ENCODE peak calls at places on chromosomes 13 and 19, in seven cellular contexts. Y is upper lobe of right lung, A is GM12865, H is IMR-90, T is HCT116, V is neural progenitor cell, R is coronary artery. B is an unnamed sample.

GRCh38 chr13:92317066-92317465 is 909.5 kb upstream of the GPC6 start:
- DNase-seq in Y (no peak), A (no peak), H (peak), T (no peak), V (no peak), R (no peak), B (no peak)

GRCh38 chr13:33617055-33617454 is 200.9 kb upstream of the RFC3 start:
- DNase-seq in Y (no peak), A (no peak), H (no peak), T (no peak), V (no peak), R (no peak), B (no peak)

GRCh38 chr19:8239528-8240273 is 30.5 kb downstream of the CERS4 start:
- DNase-seq in Y (no peak), A (no peak), H (no peak), T (no peak), V (no peak), R (no peak), B (no peak)

GRCh38 chr19:47483200-47483599 is 819 bp downstream of the KPTN start:
- DNase-seq in Y (no peak), A (no peak), H (no peak), T (no peak), V (no peak), R (peak), B (no peak)

GRCh38 chr13:41821195-41821594 is 139.7 kb downstream of the VWA8 start:
- DNase-seq in Y (no peak), A (no peak), H (no peak), T (no peak), V (no peak), R (no peak), B (no peak)

GRCh38 chr19:31103228-31103627 is 246.0 kb downstream of the TSHZ3 start:
- DNase-seq in Y (no peak), A (no peak), H (no peak), T (no peak), V (no peak), R (no peak), B (no peak)

GRCh38 chr13:36778083-36778671 is 40.8 kb upstream of the RFXAP start:
- DNase-seq in Y (no peak), A (peak), H (peak), T (no peak), V (peak), R (no peak), B (peak)

GRCh38 chr19:18869231-18869575 is 26.8 kb downstream of the CERS1 start:
- DNase-seq in Y (no peak), A (no peak), H (no peak), T (no peak), V (no peak), R (no peak), B (no peak)

GRCh38 chr19:30870861-30871260 is 478.4 kb downstream of the TSHZ3 start:
- DNase-seq in Y (no peak), A (no peak), H (peak), T (no peak), V (no peak), R (no peak), B (no peak)

GRCh38 chr19:11507370-11508078 is 1.9 kb upstream of the ZNF653 start:
- DNase-seq in Y (no peak), A (no peak), H (no peak), T (no peak), V (no peak), R (no peak), B (no peak)

GRCh38 chr19:1285737-1286360 is at the start of gene EFNA2:
- DNase-seq in Y (no peak), A (no peak), H (no peak), T (no peak), V (peak), R (no peak), B (no peak)

GRCh38 chr13:76816394-76816793 is 69.8 kb downstream of the KCTD12 start:
- DNase-seq in Y (no peak), A (peak), H (no peak), T (no peak), V (no peak), R (no peak), B (no peak)

GRCh38 chr13:80712026-80712425 is 371.1 kb upstream of the SPRY2 start:
- DNase-seq in Y (no peak), A (no peak), H (no peak), T (no peak), V (no peak), R (no peak), B (no peak)

GRCh38 chr19:42253245-42254082 is 1.5 kb downstream of the ERF start:
- DNase-seq in Y (peak), A (peak), H (peak), T (no peak), V (peak), R (peak), B (no peak)

GRCh38 chr19:47687906-47688305 is 25.3 kb upstream of the EHD2 start:
- DNase-seq in Y (no peak), A (no peak), H (no peak), T (no peak), V (no peak), R (no peak), B (no peak)

GRCh38 chr19:29016926-29017760 is 195.8 kb downstream of the UQCRFS1 start:
- DNase-seq in Y (no peak), A (no peak), H (no peak), T (no peak), V (no peak), R (no peak), B (no peak)

GRCh38 chr13:113448885-113449692 is 4.2 kb downstream of the ADPRHL1 start:
- DNase-seq in Y (peak), A (peak), H (no peak), T (peak), V (no peak), R (no peak), B (no peak)

GRCh38 chr19:49473868-49474544 is at the start of gene FLT3LG:
- DNase-seq in Y (peak), A (peak), H (peak), T (no peak), V (peak), R (peak), B (peak)

GRCh38 chr19:39557791-39558622 is 18.0 kb upstream of the EID2 start:
- DNase-seq in Y (no peak), A (peak), H (peak), T (no peak), V (no peak), R (no peak), B (no peak)

GRCh38 chr13:67094078-67094477 is 136.1 kb downstream of the PCDH9 start:
- DNase-seq in Y (no peak), A (no peak), H (no peak), T (no peak), V (no peak), R (no peak), B (no peak)

GRCh38 chr13:50198508-50198907 is 183.3 kb downstream of the KCNRG start:
- DNase-seq in Y (no peak), A (no peak), H (peak), T (no peak), V (no peak), R (no peak), B (no peak)

GRCh38 chr13:98239156-98240076 is 62.3 kb upstream of the RNF113B start:
- DNase-seq in Y (no peak), A (no peak), H (no peak), T (no peak), V (no peak), R (no peak), B (no peak)

GRCh38 chr19:18762125-18763023 is 28.7 kb downstream of the COMP start:
- DNase-seq in Y (peak), A (no peak), H (no peak), T (peak), V (no peak), R (no peak), B (no peak)

GRCh38 chr19:18389736-18390074 is 3.7 kb downstream of the GDF15 start:
- DNase-seq in Y (no peak), A (no peak), H (no peak), T (no peak), V (no peak), R (no peak), B (no peak)

GRCh38 chr13:80359459-80360297 is 18.8 kb upstream of the SPRY2 start:
- DNase-seq in Y (no peak), A (no peak), H (no peak), T (no peak), V (peak), R (no peak), B (no peak)

GRCh38 chr13:97555034-97555433 is 121.1 kb downstream of the RAP2A start:
- DNase-seq in Y (no peak), A (no peak), H (no peak), T (no peak), V (no peak), R (no peak), B (no peak)

GRCh38 chr13:112895521-112896465 is 73.2 kb upstream of the MCF2L start:
- DNase-seq in Y (no peak), A (no peak), H (no peak), T (no peak), V (no peak), R (no peak), B (no peak)

GRCh38 chr13:113417836-113418721 is 35.2 kb downstream of the ADPRHL1 start:
- DNase-seq in Y (peak), A (no peak), H (no peak), T (no peak), V (no peak), R (no peak), B (no peak)

GRCh38 chr19:1418951-1419735 is 11.8 kb downstream of the DAZAP1 start:
- DNase-seq in Y (no peak), A (no peak), H (no peak), T (no peak), V (no peak), R (no peak), B (no peak)

GRCh38 chr13:49649244-49649962 is 21.1 kb downstream of the ARL11 start:
- DNase-seq in Y (no peak), A (no peak), H (peak), T (no peak), V (peak), R (no peak), B (peak)

GRCh38 chr19:49581007-49581508 is at the start of gene PRRG2:
- DNase-seq in Y (peak), A (no peak), H (no peak), T (peak), V (no peak), R (no peak), B (no peak)

GRCh38 chr13:101917833-101918755 is 465.6 kb downstream of the ITGBL1 start:
- DNase-seq in Y (no peak), A (no peak), H (no peak), T (no peak), V (peak), R (no peak), B (no peak)

GRCh38 chr19:34853369-34853768 is 73.3 kb upstream of the ZNF30 start:
- DNase-seq in Y (no peak), A (no peak), H (no peak), T (no peak), V (no peak), R (no peak), B (no peak)

GRCh38 chr13:113151745-113152707 is 6.4 kb upstream of the PROZ start:
- DNase-seq in Y (no peak), A (no peak), H (peak), T (no peak), V (no peak), R (peak), B (peak)

GRCh38 chr19:40598918-40599307 is 2.3 kb upstream of the LTBP4 start:
- DNase-seq in Y (no peak), A (no peak), H (no peak), T (no peak), V (no peak), R (peak), B (no peak)

GRCh38 chr13:34698953-34699352 is 243.1 kb upstream of the NBEA start:
- DNase-seq in Y (no peak), A (no peak), H (no peak), T (no peak), V (no peak), R (no peak), B (no peak)

GRCh38 chr19:2302319-2303208 is 5.4 kb downstream of the LINGO3 start:
- DNase-seq in Y (no peak), A (no peak), H (peak), T (no peak), V (peak), R (no peak), B (no peak)

GRCh38 chr13:30045916-30046704 is 195.7 kb upstream of the UBL3 start:
- DNase-seq in Y (no peak), A (no peak), H (peak), T (no peak), V (no peak), R (no peak), B (no peak)

GRCh38 chr13:49171358-49171757 is 48.8 kb upstream of the MLNR start:
- DNase-seq in Y (no peak), A (no peak), H (no peak), T (no peak), V (no peak), R (no peak), B (no peak)

DNA sequence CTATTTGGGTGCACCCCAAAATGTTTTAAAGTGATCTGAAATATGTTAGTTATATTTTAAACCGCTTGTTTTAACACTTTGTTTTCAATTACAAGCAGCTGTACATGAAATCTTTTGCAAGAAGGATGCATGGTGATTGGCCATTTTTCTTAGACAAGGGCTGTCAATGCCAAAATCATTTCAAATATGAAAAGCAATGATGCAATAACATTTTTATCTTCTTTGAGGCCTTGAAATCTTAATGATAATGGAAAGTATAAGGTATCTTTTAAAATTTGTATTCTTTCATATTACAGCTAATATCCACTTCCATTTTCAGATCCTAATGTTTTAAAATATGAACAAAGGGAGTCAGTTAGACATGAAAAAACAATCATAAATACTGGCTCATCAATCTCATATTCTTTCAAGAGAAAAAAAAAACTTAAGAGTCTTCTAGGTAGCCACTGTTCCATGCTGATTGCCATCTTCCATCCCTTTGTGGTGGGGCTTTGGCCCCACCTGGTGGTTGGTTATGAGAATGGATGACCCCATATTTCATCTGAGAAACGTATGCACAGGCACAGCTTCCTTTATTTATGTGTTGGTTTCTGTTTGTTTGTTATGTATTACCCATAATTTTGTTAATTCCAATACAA is 330.3 kb upstream of the MIR17HG start:
- DNase-seq in Y (peak), A (peak), H (peak), T (peak), V (peak), R (no peak), B (no peak)
- H3K4me3 ChIP-seq in Y (no peak), A (no peak), H (no peak), T (peak), V (no peak), R (no peak), B (no peak)

GRCh38 chr13:26996965-26997752 is 174.5 kb downstream of the USP12 start:
- DNase-seq in Y (no peak), A (peak), H (no peak), T (no peak), V (no peak), R (no peak), B (no peak)

GRCh38 chr13:26998265-26998664 is 173.3 kb downstream of the USP12 start:
- DNase-seq in Y (no peak), A (no peak), H (no peak), T (no peak), V (no peak), R (no peak), B (no peak)

GRCh38 chr13:27001705-27002104 is 169.9 kb downstream of the USP12 start:
- DNase-seq in Y (no peak), A (no peak), H (no peak), T (no peak), V (no peak), R (no peak), B (no peak)

GRCh38 chr13:27000686-27001085 is 170.9 kb downstream of the USP12 start:
- DNase-seq in Y (no peak), A (no peak), H (no peak), T (no peak), V (no peak), R (no peak), B (no peak)

DNA sequence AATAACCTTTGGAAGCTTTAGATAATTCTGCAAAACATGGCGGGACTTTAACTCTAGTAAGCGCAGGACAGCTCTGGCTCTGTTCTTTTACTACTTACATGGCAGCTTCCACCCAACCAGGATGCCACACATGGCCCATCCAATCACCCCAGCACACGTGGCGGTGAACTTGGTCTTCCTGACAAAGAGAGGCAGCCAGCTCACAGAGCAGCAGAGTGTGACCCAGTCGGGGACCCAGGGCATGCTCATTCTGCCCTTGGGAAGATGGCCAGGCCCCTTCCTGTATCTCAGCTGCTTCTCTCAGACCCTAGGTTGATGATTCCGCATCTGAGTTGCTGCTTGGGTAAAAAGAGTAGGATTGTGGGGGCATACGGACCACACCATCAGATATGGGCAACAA is 172.1 kb downstream of the USP12 start:
- DNase-seq in Y (no peak), A (no peak), H (no peak), T (no peak), V (no peak), R (no peak), B (no peak)
- TF ChIP-seq CTCF in Y (no peak), A (no peak), H (no peak), T (no peak), V (no peak), R (no peak), B (no peak)

GRCh38 chr19:14475251-14476073 is at the start of gene PTGER1:
- DNase-seq in Y (no peak), A (no peak), H (peak), T (peak), V (peak), R (no peak), B (no peak)

GRCh38 chr19:14473915-14474578 is 1.1 kb downstream of the PTGER1 start:
- DNase-seq in Y (peak), A (no peak), H (no peak), T (no peak), V (no peak), R (no peak), B (no peak)

GRCh38 chr19:14473073-14473790 is 1.9 kb downstream of the PTGER1 start:
- DNase-seq in Y (peak), A (no peak), H (no peak), T (no peak), V (no peak), R (no peak), B (no peak)

GRCh38 chr19:14476307-14476662 is 1.1 kb upstream of the PTGER1 start:
- DNase-seq in Y (no peak), A (no peak), H (no peak), T (no peak), V (no peak), R (no peak), B (no peak)

DNA sequence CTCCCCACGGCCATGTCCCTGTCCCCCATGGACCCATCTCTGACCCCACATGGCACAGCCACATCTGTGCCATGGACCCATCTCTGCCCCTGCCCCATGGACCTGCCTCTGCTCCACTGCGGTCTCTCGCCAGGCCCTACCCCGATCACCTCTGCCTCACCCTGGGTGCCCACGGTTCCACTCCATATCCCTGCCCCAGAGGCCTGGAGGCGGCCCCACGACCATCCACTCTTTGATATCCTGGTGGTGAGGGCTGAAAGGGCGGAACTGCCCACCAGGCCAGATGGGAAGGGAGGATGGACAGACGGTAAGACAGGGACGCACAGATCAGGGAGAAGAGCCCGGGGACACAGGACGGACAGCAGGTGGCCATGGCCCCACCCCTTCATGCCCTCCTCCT is 327 bp downstream of the PTGER1 start:
- DNase-seq in Y (no peak), A (no peak), H (no peak), T (no peak), V (no peak), R (no peak), B (no peak)
- H3K4me3 ChIP-seq in Y (peak), A (no peak), H (peak), T (peak), V (peak), R (peak), B (no peak)

DNA sequence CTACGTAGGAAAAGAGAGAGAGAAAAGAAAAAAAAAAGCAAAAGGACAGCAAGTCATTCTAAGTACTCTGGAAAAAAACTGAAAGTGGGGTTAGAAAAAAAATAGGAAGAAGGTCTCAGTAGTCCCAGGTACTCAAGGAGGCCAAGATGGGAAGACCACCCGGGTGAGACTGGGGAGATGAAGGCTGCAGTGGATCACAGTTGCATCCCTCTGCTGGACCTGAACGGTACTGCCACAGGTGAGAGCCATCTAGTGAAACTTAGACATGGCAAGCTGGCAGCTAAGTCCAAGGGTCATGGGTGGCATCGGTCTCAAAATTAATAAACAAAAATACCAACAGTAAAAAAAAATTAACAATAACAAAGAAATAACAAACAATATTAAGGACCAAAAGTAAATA is 41.0 kb upstream of the ZNF91 start:
- DNase-seq in Y (no peak), A (no peak), H (no peak), T (no peak), V (no peak), R (no peak), B (no peak)
- TF ChIP-seq CTCF in Y (no peak), A (peak), H (no peak), T (peak), V (peak), R (no peak), B (peak)

B was measured in AG09309.